ENCODE peak calls at places on chromosome 22, in ten cellular contexts. V, S, I, G, D, E, Y, K, T and J are unnamed samples. For H3K4me1, the result is how much of the 10 kb centered on the place peaks cover.

GRCh38 chr22:22235564-22235963 is 9.0 kb upstream of the VPREB1 start:
- DNase-seq in E (no peak), G (peak), S (no peak), K (no peak), I (no peak), V (no peak), Y (peak), T (no peak), D (peak), J (peak)

GRCh38 chr22:32916025-32916424 is 114.5 kb downstream of the TIMP3 start:
- DNase-seq in T (no peak), V (no peak), S (no peak), G (no peak), I (no peak), Y (no peak), D (no peak), E (no peak), K (no peak), J (no peak)

GRCh38 chr22:29079218-29079901 is 6.5 kb downstream of the KREMEN1 start:
- DNase-seq in T (no peak), Y (no peak), S (no peak), G (peak), K (peak), I (no peak), E (no peak), D (peak), V (no peak), J (no peak)

GRCh38 chr22:32106930-32107329 is 52.2 kb downstream of the C22orf42 start:
- DNase-seq in E (no peak), V (no peak), Y (no peak), I (no peak), S (no peak), G (no peak), K (no peak), D (no peak), T (no peak), J (no peak)

GRCh38 chr22:30310881-30311771 is 15.6 kb downstream of the TBC1D10A start:
- DNase-seq in I (no peak), Y (peak), K (peak), V (no peak), G (peak), S (peak), T (no peak), D (no peak), E (peak), J (no peak)

GRCh38 chr22:37330200-37331033 is 48.1 kb downstream of the CYTH4 start:
- DNase-seq in V (peak), Y (peak), T (no peak), K (no peak), G (peak), D (peak), I (no peak), E (no peak), S (no peak), J (peak)

GRCh38 chr22:37228106-37229011 is 15.7 kb downstream of the RAC2 start:
- DNase-seq in Y (peak), G (no peak), E (no peak), I (no peak), T (peak), V (no peak), K (no peak), S (peak), D (no peak), J (no peak)

GRCh38 chr22:30206964-30207363 is 39.6 kb downstream of the LIF start:
- DNase-seq in D (no peak), I (no peak), K (no peak), Y (peak), T (no peak), S (no peak), E (peak), G (peak), V (peak), J (peak)

GRCh38 chr22:20904008-20904979 is 12.9 kb upstream of the CRKL start:
- DNase-seq in D (peak), T (no peak), S (no peak), I (no peak), G (no peak), V (peak), E (no peak), Y (peak), K (no peak), J (no peak)

GRCh38 chr22:19565921-19566598 is 41.9 kb upstream of the CLDN5 start:
- DNase-seq in I (no peak), G (no peak), Y (no peak), K (no peak), V (no peak), T (no peak), E (peak), S (no peak), D (no peak), J (peak)

GRCh38 chr22:39176067-39176621 is 23.7 kb upstream of the CBX7 start:
- DNase-seq in D (no peak), I (no peak), Y (peak), K (peak), G (peak), S (peak), E (peak), V (no peak), T (peak), J (peak)

GRCh38 chr22:20268350-20269012 is 363 bp upstream of the RTN4R start:
- DNase-seq in Y (peak), V (peak), G (peak), K (peak), D (peak), T (peak), E (no peak), S (peak), I (no peak), J (peak)

GRCh38 chr22:38446018-38446601 is 8.9 kb downstream of the KCNJ4 start:
- DNase-seq in K (no peak), I (no peak), V (no peak), D (no peak), S (no peak), G (no peak), E (no peak), T (no peak), Y (no peak), J (no peak)

GRCh38 chr22:20080776-20081654 is 974 bp downstream of the DGCR8 start:
- DNase-seq in G (peak), T (peak), E (no peak), D (peak), K (no peak), V (peak), Y (peak), I (no peak), S (no peak), J (peak)

GRCh38 chr22:37091986-37092385 is 17.5 kb downstream of the TMPRSS6 start:
- DNase-seq in D (no peak), I (no peak), S (no peak), Y (no peak), T (no peak), V (no peak), E (no peak), G (no peak), K (no peak), J (no peak)

GRCh38 chr22:20062766-20063083 is 17.3 kb upstream of the DGCR8 start:
- DNase-seq in D (no peak), V (no peak), E (no peak), G (no peak), S (no peak), T (no peak), I (no peak), Y (no peak), K (no peak), J (no peak)

GRCh38 chr22:38203090-38203810 is 1.5 kb downstream of the MAFF start:
- DNase-seq in K (peak), S (no peak), I (no peak), D (no peak), G (peak), T (peak), V (no peak), Y (peak), E (peak), J (peak)

GRCh38 chr22:30143265-30143664 is 63.0 kb downstream of the HORMAD2 start:
- DNase-seq in K (no peak), T (no peak), V (no peak), D (no peak), I (no peak), G (no peak), S (no peak), E (no peak), Y (no peak), J (no peak)

GRCh38 chr22:37427711-37428635 is 694 bp upstream of the ELFN2 start:
- DNase-seq in S (no peak), K (no peak), Y (no peak), G (no peak), E (no peak), I (no peak), V (no peak), D (no peak), T (no peak), J (no peak)

GRCh38 chr22:25495286-25495685 is 69.2 kb upstream of the GRK3 start:
- DNase-seq in G (no peak), S (no peak), V (no peak), D (no peak), E (no peak), K (no peak), T (no peak), Y (peak), I (no peak), J (no peak)

GRCh38 chr22:38355275-38355674 is 38.0 kb upstream of the CSNK1E start:
- DNase-seq in V (no peak), G (no peak), S (peak), T (peak), D (no peak), Y (no peak), I (no peak), K (no peak), E (peak), J (no peak)

GRCh38 chr22:27785818-27786217 is 15.7 kb downstream of the MN1 start:
- DNase-seq in E (no peak), K (no peak), T (no peak), I (no peak), G (no peak), D (no peak), V (no peak), S (no peak), Y (no peak), J (no peak)

GRCh38 chr22:38826386-38826785 is 17.4 kb downstream of the NPTXR start:
- DNase-seq in T (no peak), K (no peak), G (no peak), E (no peak), Y (no peak), D (no peak), V (no peak), S (no peak), I (no peak), J (no peak)

GRCh38 chr22:20953668-20954500 is 13.2 kb upstream of the AIFM3 start:
- DNase-seq in Y (peak), D (no peak), S (no peak), I (no peak), G (no peak), V (no peak), E (peak), T (no peak), K (peak), J (no peak)

GRCh38 chr22:28147401-28147800 is 228.3 kb upstream of the PITPNB start:
- DNase-seq in G (no peak), E (no peak), V (no peak), S (no peak), D (no peak), K (no peak), T (no peak), I (no peak), Y (no peak), J (no peak)

GRCh38 chr22:40603088-40603605 is 33.4 kb downstream of the MRTFA start:
- DNase-seq in I (no peak), E (no peak), V (no peak), S (no peak), T (no peak), G (no peak), Y (no peak), K (no peak), D (no peak), J (peak)

GRCh38 chr22:20956258-20957117 is 10.6 kb upstream of the AIFM3 start:
- DNase-seq in V (peak), Y (peak), S (peak), T (no peak), G (no peak), E (no peak), I (no peak), K (no peak), D (no peak), J (no peak)

GRCh38 chr22:19776433-19777031 is 16.0 kb downstream of the TBX1 start:
- DNase-seq in T (peak), S (peak), E (no peak), K (no peak), I (no peak), V (no peak), Y (no peak), G (no peak), D (peak), J (no peak)

GRCh38 chr22:22406445-22406844 is 102.1 kb downstream of the ZNF280B start:
- DNase-seq in D (no peak), E (no peak), K (no peak), V (no peak), T (no peak), G (no peak), I (no peak), Y (no peak), S (no peak), J (no peak)

GRCh38 chr22:32328306-32329201 is 29.1 kb upstream of the RFPL3 start:
- DNase-seq in I (no peak), D (no peak), K (no peak), Y (no peak), S (no peak), T (no peak), G (peak), E (no peak), V (no peak), J (no peak)

GRCh38 chr22:45008853-45009751 is 703 bp downstream of the PHF21B start:
- DNase-seq in G (peak), E (no peak), Y (no peak), T (no peak), S (no peak), K (no peak), I (no peak), D (no peak), V (peak), J (no peak)

GRCh38 chr22:19879651-19879995 is 24.9 kb upstream of the GNB1L start:
- DNase-seq in G (no peak), I (no peak), D (no peak), V (no peak), E (no peak), S (peak), Y (no peak), K (no peak), T (peak), J (no peak)

GRCh38 chr22:39594411-39594810 is 23.9 kb downstream of the CACNA1I start:
- DNase-seq in D (no peak), T (no peak), I (no peak), V (no peak), E (no peak), G (no peak), S (no peak), K (no peak), Y (no peak), J (no peak)

GRCh38 chr22:31944700-31945477 is 554 bp downstream of the YWHAH start:
- DNase-seq in G (peak), V (peak), T (peak), I (no peak), D (peak), S (peak), Y (peak), E (peak), K (peak), J (peak)

GRCh38 chr22:32723632-32724031 is 77.9 kb upstream of the TIMP3 start:
- DNase-seq in Y (peak), T (peak), I (no peak), G (peak), S (peak), E (peak), D (no peak), K (peak), V (no peak), J (no peak)

GRCh38 chr22:40766956-40767355 is 52.2 kb downstream of the SLC25A17 start:
- DNase-seq in S (no peak), E (no peak), D (no peak), K (no peak), G (no peak), Y (no peak), T (no peak), V (no peak), I (no peak), J (no peak)

GRCh38 chr22:40668611-40669390 is 10.5 kb upstream of the MCHR1 start:
- DNase-seq in T (no peak), K (no peak), S (no peak), Y (peak), E (no peak), V (peak), G (no peak), D (peak), I (no peak), J (peak)

DNA sequence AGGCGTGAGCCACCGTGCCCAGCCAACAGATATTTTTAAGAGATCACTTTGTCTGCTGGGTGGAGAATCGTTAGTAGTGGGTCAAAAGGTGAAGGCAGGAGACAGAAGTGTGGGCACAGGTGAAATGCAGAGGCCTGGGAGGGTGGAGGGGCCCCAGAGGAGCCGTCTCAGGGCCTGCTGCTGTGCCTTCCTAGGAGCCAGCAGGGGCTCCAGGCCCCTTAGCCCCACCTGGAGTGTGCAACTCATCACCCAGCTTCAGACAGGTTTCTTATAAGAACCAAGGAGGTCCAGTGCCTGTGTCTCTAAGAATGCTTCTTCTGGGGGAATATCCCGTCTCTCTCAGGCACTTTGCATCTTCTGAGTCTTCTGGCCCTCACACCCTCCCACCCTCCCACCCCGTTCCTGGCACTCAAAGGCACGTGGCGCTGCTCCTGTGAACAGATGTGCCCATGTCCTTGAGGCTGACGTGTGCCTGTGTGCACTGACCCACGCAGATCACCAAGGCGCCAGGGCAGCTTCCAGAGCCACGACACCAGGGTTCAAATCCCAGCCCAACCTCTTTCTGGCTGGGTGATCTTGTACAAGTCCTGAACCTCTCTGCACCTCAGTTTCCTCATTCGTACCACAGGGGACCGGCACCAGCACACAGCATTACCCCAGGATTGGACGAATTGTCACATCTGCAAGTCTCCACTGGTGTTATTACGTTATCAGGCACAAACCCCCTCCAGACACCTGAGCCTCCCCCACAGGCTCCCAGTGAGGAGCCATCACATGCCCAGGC is 3.4 kb downstream of the ARSA start:
- DNase-seq in I (no peak), K (no peak), V (no peak), E (no peak), S (no peak), D (no peak), Y (no peak), T (peak), G (no peak), J (no peak)
- H3K4me1 ChIP-seq in I (half or more), K (under half), V (under half), E (under half), S (under half), D (under half), Y (half or more), T (half or more), G (under half), J (under half)

DNA sequence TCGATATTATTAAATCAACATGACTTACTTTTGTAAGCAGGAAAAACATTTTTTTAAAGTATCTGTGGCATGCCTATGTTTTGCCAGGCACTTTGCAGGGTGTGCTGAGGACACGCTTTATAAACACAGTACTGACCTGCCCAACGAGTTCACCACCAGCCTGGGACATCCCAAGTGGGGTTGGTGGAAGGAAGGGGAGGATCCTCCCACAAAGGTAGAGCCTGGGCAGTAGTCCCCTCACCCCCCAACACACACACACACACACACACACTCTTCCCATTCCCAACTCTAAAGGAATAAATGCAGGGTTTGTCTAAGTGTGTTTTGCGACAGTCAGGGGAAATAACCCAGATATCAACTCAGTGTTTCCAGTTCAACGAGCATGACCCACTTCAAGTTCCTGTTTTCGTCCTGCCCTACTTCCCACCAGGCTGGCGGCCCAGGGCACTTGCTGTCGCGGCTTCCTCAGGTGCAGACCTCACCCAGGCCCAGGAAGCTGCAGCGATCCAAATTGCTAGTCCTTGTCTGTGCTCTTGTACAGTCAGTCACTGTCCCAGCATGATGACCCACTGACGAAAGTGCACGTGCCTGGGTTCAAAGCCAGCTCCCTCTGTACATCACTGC is 3.1 kb downstream of the CERK start:
- DNase-seq in E (no peak), Y (peak), D (no peak), K (no peak), V (no peak), T (peak), G (no peak), I (no peak), S (no peak), J (peak)
- TF ChIP-seq POLR2A in E (no peak), Y (peak), D (no peak), K (no peak), V (no peak), T (no peak), G (no peak), I (no peak), S (no peak), J (peak)

DNA sequence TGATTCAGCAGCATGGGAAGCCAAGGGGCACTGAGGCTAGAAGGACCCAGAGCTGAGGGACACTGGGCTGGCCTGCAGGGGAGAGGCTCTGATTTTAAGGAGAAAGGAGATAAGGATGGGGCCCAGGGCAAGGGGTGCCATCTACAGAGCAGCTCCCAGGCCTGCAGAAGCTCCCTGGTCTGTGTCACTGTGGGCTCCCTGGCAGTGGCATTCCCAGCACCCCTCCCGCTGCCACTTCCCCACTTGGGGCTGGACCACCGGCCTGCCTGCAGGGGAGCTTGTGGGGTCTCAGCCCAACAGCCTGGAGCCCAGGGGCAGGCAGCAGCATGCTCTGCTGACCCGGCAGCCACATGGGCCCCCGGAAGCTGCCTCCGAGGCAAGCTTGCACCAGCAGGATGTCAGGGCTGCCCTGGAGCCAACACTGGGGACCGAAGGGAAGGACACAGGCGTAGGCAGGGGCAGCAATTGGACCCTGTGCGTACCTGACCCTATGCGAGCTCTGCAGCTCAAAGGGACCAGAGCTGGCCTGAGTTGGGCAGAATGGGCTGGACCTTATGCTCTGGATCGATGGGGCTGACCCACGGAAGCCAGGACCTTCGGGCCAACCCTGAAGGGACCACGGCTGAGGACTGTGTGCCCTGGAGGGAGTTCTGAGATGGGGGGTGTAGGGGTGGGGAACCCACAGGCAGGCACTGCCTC is 35.4 kb upstream of the WNT7B start:
- DNase-seq in K (no peak), Y (no peak), D (no peak), E (peak), I (no peak), T (peak), V (no peak), G (no peak), S (peak), J (no peak)
- H3K4me1 ChIP-seq in K (under half), Y (half or more), D (under half), E (under half), I (half or more), T (half or more), V (under half), G (under half), S (under half), J (under half)

GRCh38 chr22:35645646-35646045 is 2.6 kb upstream of the APOL6 start:
- DNase-seq in V (no peak), D (no peak), I (no peak), E (no peak), Y (no peak), G (no peak), K (no peak), T (peak), S (no peak), J (no peak)
- TF ChIP-seq POLR2A in V (no peak), D (no peak), I (no peak), E (no peak), Y (no peak), G (no peak), K (no peak), T (no peak), S (no peak), J (no peak)

GRCh38 chr22:35308480-35308945 is 8.8 kb downstream of the TOM1 start:
- DNase-seq in I (no peak), D (no peak), S (no peak), T (no peak), E (no peak), G (no peak), Y (no peak), K (no peak), V (no peak), J (no peak)
- H3K4me1 ChIP-seq in I (half or more), D (under half), S (under half), T (half or more), E (under half), G (under half), Y (under half), K (under half), V (under half), J (under half)